ENCODE peak calls at places on chromosome 22, in eight cellular contexts. One of them, this sample, is unnamed.

GRCh38 chr22:23179381-23180294 is 671 bp upstream of the BCR start:
- DNase-seq in body of pancreas: peak
- DNase-seq in GM12865: peak
- DNase-seq in fibroblast of pulmonary artery: no peak
- DNase-seq in AG04449: no peak
- DNase-seq in HL-60: no peak
- DNase-seq in Caco-2: peak
- DNase-seq in fibroblast of lung: no peak
- DNase-seq in this sample: peak

GRCh38 chr22:45096256-45096907 is 67.3 kb upstream of the NUP50 start:
- DNase-seq in AG04449: no peak
- DNase-seq in fibroblast of lung: peak
- DNase-seq in GM12865: peak
- DNase-seq in fibroblast of pulmonary artery: peak
- DNase-seq in body of pancreas: peak
- DNase-seq in Caco-2: peak
- DNase-seq in HL-60: peak
- DNase-seq in this sample: peak

GRCh38 chr22:20242393-20243175 is 25.5 kb downstream of the RTN4R start:
- DNase-seq in Caco-2: no peak
- DNase-seq in fibroblast of lung: no peak
- DNase-seq in body of pancreas: no peak
- DNase-seq in GM12865: no peak
- DNase-seq in HL-60: no peak
- DNase-seq in AG04449: no peak
- DNase-seq in fibroblast of pulmonary artery: no peak
- DNase-seq in this sample: no peak

GRCh38 chr22:21936151-21936778 is 16.4 kb downstream of the PPM1F start:
- DNase-seq in HL-60: peak
- DNase-seq in AG04449: no peak
- DNase-seq in fibroblast of lung: no peak
- DNase-seq in fibroblast of pulmonary artery: no peak
- DNase-seq in Caco-2: no peak
- DNase-seq in GM12865: no peak
- DNase-seq in body of pancreas: no peak
- DNase-seq in this sample: peak

GRCh38 chr22:17084554-17085276 is at the start of gene IL17RA:
- DNase-seq in AG04449: no peak
- DNase-seq in fibroblast of pulmonary artery: peak
- DNase-seq in fibroblast of lung: peak
- DNase-seq in Caco-2: peak
- DNase-seq in GM12865: peak
- DNase-seq in HL-60: peak
- DNase-seq in body of pancreas: peak
- DNase-seq in this sample: peak

GRCh38 chr22:25849514-25849913 is 107.5 kb downstream of the MYO18B start:
- DNase-seq in Caco-2: no peak
- DNase-seq in fibroblast of pulmonary artery: no peak
- DNase-seq in GM12865: no peak
- DNase-seq in AG04449: no peak
- DNase-seq in HL-60: no peak
- DNase-seq in body of pancreas: peak
- DNase-seq in fibroblast of lung: no peak
- DNase-seq in this sample: no peak

GRCh38 chr22:19604711-19605268 is 80.6 kb upstream of the CLDN5 start:
- DNase-seq in body of pancreas: no peak
- DNase-seq in fibroblast of pulmonary artery: no peak
- DNase-seq in AG04449: no peak
- DNase-seq in Caco-2: no peak
- DNase-seq in GM12865: no peak
- DNase-seq in fibroblast of lung: no peak
- DNase-seq in HL-60: no peak
- DNase-seq in this sample: no peak

GRCh38 chr22:30202531-30203006 is 44.0 kb downstream of the LIF start:
- DNase-seq in Caco-2: no peak
- DNase-seq in GM12865: no peak
- DNase-seq in HL-60: no peak
- DNase-seq in body of pancreas: peak
- DNase-seq in AG04449: peak
- DNase-seq in fibroblast of pulmonary artery: peak
- DNase-seq in fibroblast of lung: peak
- DNase-seq in this sample: peak

GRCh38 chr22:44407404-44408226 is 90.4 kb downstream of the RTL6 start:
- DNase-seq in fibroblast of pulmonary artery: no peak
- DNase-seq in body of pancreas: peak
- DNase-seq in GM12865: no peak
- DNase-seq in HL-60: no peak
- DNase-seq in AG04449: no peak
- DNase-seq in Caco-2: no peak
- DNase-seq in fibroblast of lung: peak
- DNase-seq in this sample: no peak

DNA sequence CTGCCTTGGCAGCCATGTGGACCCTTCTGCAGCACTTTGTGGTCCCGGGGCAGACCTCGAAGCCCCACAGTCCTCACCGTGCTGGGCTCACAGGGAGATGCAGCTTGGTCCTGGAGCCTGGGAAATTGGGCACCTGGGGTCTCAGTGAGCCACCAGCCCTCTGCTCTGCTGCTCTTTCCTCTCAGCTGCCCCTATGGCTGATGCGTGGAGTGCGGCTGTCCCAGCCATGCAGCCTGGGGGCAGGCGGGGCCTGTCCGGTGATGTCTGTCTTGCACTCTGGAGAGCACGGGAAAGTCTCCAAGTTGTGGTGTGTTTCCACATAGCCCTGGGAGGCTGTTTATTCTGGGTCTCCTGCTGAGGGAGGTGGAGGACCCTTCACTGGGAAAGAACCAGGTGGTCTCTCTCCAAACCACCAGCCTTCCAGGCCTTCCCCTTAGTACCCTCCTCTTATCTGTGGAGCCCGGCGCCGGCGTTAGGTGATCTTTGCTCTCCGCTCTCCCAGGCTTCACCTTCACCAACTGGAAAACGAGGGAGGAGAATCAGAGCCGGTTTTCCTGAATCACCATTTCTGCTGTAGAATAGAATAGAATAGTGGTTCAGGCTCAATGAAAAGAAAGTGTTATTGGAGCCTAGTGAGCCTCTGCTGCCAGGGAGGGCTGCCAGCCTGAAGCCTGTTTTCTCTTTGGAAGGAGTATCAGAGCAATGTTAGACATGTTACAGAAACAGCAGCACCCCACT is 41.2 kb upstream of the GRAMD4 start:
- DNase-seq in fibroblast of pulmonary artery: peak
- DNase-seq in HL-60: no peak
- DNase-seq in body of pancreas: peak
- DNase-seq in fibroblast of lung: peak
- DNase-seq in Caco-2: peak
- DNase-seq in AG04449: no peak
- DNase-seq in GM12865: no peak
- DNase-seq in this sample: no peak
- H3K4me3 ChIP-seq in fibroblast of pulmonary artery: no peak
- H3K4me3 ChIP-seq in HL-60: peak
- H3K4me3 ChIP-seq in body of pancreas: no peak
- H3K4me3 ChIP-seq in fibroblast of lung: no peak
- H3K4me3 ChIP-seq in Caco-2: no peak
- H3K4me3 ChIP-seq in AG04449: no peak
- H3K4me3 ChIP-seq in GM12865: no peak
- H3K4me3 ChIP-seq in this sample: no peak

DNA sequence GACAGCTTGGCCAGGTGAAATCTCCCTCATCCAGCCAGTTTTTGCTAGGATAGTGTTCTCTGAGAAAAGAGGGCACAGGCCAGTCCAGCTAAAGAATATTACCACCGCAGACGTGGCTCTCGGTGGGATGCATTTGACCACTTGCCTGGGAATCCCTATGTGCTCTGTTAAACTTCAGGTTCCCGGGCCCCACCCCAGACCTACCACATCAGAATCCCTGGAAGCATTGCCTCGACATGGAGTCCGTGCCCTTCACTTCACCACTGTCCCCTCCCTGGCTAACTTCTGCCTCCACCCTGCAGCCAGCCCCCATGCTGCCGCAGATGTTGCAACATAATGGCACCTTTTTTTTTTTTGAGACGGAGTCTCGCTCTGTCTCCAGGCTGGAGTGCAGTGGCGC is 56.9 kb upstream of the EMID1 start:
- DNase-seq in Caco-2: no peak
- DNase-seq in fibroblast of lung: no peak
- DNase-seq in AG04449: no peak
- DNase-seq in fibroblast of pulmonary artery: no peak
- DNase-seq in GM12865: no peak
- DNase-seq in HL-60: no peak
- DNase-seq in body of pancreas: no peak
- DNase-seq in this sample: no peak
- TF ChIP-seq CTCF in Caco-2: no peak
- TF ChIP-seq CTCF in fibroblast of lung: no peak
- TF ChIP-seq CTCF in AG04449: no peak
- TF ChIP-seq CTCF in fibroblast of pulmonary artery: no peak
- TF ChIP-seq CTCF in GM12865: no peak
- TF ChIP-seq CTCF in HL-60: no peak
- TF ChIP-seq CTCF in body of pancreas: no peak
- TF ChIP-seq CTCF in this sample: no peak

DNA sequence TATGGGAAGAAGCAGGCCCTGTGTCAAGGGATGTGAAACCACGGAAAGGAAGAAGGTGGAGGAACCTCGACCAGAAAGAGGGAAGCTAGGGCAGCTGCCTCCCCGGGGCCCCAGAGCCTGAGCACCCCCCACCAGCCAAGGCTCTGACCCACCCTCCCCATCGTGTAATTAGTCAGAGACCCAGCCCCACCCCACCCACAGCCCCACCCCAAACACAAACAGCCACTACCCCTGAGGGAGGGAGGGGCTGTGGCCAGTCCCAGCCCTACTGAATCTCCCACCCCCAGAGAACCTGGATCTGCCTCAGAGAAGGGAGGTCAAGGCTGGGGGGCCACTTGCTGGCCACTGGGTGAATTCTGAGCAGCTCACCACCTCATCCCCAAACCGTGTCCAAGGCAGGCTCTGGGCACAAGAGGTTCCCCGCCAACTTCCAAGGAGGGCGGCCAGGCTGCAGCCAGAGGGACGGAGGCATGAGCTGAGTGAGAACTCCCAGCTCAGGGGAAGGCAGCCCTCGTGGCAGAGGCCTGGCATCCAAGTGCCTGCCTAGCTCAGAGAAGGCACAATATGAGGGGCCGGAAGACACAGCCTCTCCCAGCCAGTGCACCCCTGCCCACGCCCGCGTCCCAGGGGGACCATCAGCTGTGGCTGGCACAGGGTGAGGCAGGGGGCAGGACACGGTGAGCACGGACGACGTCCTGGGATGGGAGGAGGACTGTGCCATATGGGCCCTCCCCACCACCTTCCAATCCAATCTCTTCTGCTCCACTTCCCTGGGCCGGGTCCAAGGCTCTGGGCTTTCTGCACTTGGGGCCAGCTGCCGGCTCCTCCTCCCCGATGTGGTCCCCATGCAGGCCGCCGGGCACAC is 2.7 kb downstream of the PLXNB2 start:
- DNase-seq in body of pancreas: peak
- DNase-seq in Caco-2: no peak
- DNase-seq in GM12865: no peak
- DNase-seq in fibroblast of pulmonary artery: peak
- DNase-seq in fibroblast of lung: peak
- DNase-seq in HL-60: peak
- DNase-seq in AG04449: no peak
- DNase-seq in this sample: peak
- H3K4me3 ChIP-seq in body of pancreas: no peak
- H3K4me3 ChIP-seq in Caco-2: no peak
- H3K4me3 ChIP-seq in GM12865: peak
- H3K4me3 ChIP-seq in fibroblast of pulmonary artery: peak
- H3K4me3 ChIP-seq in fibroblast of lung: peak
- H3K4me3 ChIP-seq in HL-60: peak
- H3K4me3 ChIP-seq in AG04449: peak
- H3K4me3 ChIP-seq in this sample: peak

DNA sequence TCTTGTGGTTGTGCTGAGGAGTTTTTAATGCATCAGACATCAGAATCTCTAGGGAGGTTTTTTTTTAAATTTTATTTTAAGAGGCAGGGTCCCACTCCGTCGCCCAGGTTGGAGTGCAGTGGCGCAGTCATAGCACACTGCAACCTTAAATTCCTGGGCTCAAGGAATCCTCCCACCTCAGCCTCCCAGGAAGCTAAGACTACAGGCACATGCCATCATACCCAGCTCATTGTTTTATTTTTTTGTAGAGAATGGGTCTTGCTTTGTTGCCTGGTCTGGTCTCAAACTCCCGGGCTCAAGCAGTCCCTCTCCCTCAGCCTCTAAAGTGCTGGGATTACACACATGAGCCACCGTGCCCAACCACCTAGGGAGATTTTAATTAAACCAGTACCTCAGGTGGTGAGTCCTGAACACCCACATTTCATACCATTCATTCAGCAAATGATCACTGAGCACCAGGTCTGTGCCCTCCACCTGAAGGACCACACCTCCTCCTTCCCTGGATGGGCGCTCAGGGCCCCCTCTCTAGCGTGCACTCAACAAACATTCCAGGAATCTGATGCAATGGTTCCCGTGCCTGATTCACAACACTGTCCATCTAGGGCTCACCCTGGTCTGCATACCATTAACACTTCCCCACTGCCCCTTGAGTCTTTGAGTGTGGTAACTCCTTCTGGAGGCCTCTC is 9.5 kb upstream of the MYH9 start:
- DNase-seq in fibroblast of lung: peak
- DNase-seq in Caco-2: peak
- DNase-seq in body of pancreas: no peak
- DNase-seq in AG04449: no peak
- DNase-seq in HL-60: no peak
- DNase-seq in GM12865: no peak
- DNase-seq in fibroblast of pulmonary artery: peak
- DNase-seq in this sample: peak
- TF ChIP-seq CTCF in fibroblast of lung: no peak
- TF ChIP-seq CTCF in Caco-2: no peak
- TF ChIP-seq CTCF in body of pancreas: no peak
- TF ChIP-seq CTCF in AG04449: no peak
- TF ChIP-seq CTCF in HL-60: no peak
- TF ChIP-seq CTCF in GM12865: no peak
- TF ChIP-seq CTCF in fibroblast of pulmonary artery: no peak
- TF ChIP-seq CTCF in this sample: no peak

GRCh38 chr22:42994917-42995562 is 19.9 kb downstream of the PACSIN2 start:
- DNase-seq in AG04449: peak
- DNase-seq in body of pancreas: peak
- DNase-seq in fibroblast of pulmonary artery: peak
- DNase-seq in HL-60: peak
- DNase-seq in Caco-2: peak
- DNase-seq in GM12865: peak
- DNase-seq in fibroblast of lung: peak
- DNase-seq in this sample: peak
- H3K4me3 ChIP-seq in AG04449: peak
- H3K4me3 ChIP-seq in body of pancreas: no peak
- H3K4me3 ChIP-seq in fibroblast of pulmonary artery: peak
- H3K4me3 ChIP-seq in HL-60: peak
- H3K4me3 ChIP-seq in Caco-2: peak
- H3K4me3 ChIP-seq in GM12865: no peak
- H3K4me3 ChIP-seq in fibroblast of lung: peak
- H3K4me3 ChIP-seq in this sample: peak

This sample was measured in cardiac fibroblast.